ENCODE peak calls at places on chromosomes 7 and 10, in six cellular contexts. E, P, F, J, M and L are unnamed samples.

GRCh38 chr7:150903627-150904026 is 51.3 kb downstream of the AOC1 start:
- DNase-seq in E (no peak), P (peak; percentile 71), F (no peak), J (no peak), M (no peak), L (no peak)

GRCh38 chr10:1625731-1626130 is 111.6 kb downstream of the ADARB2 start:
- DNase-seq in E (no peak), P (no peak), F (no peak), J (no peak), M (no peak), L (no peak)

GRCh38 chr7:18770852-18771251 is 275.3 kb downstream of the HDAC9 start:
- DNase-seq in E (no peak), P (no peak), F (no peak), J (no peak), M (no peak), L (no peak)

GRCh38 chr10:42488416-42488815 is 150.0 kb downstream of the ZNF33B start:
- DNase-seq in E (no peak), P (no peak), F (no peak), J (no peak), M (no peak), L (no peak)

GRCh38 chr10:120386896-120387295 is 70.1 kb upstream of the PLPP4 start:
- DNase-seq in E (no peak), P (no peak), F (no peak), J (no peak), M (no peak), L (no peak)

GRCh38 chr10:15457382-15457781 is 86.3 kb upstream of the FAM171A1 start:
- DNase-seq in E (no peak), P (no peak), F (no peak), J (no peak), M (no peak), L (no peak)

GRCh38 chr10:97139651-97140283 is 46.0 kb downstream of the SLIT1 start:
- DNase-seq in E (no peak), P (no peak), F (no peak), J (no peak), M (no peak), L (no peak)

GRCh38 chr7:131540491-131541162 is 15.8 kb downstream of the PODXL start:
- DNase-seq in E (no peak), P (no peak), F (no peak), J (no peak), M (no peak), L (no peak)

GRCh38 chr10:111705026-111705425 is 478.5 kb downstream of the GPAM start:
- DNase-seq in E (no peak), P (no peak), F (no peak), J (no peak), M (no peak), L (no peak)

GRCh38 chr7:5564894-5565293 is 141.3 kb upstream of the TNRC18 start:
- DNase-seq in E (no peak), P (no peak), F (no peak), J (no peak), M (no peak), L (no peak)

GRCh38 chr10:33889371-33889770 is 554.9 kb upstream of the NRP1 start:
- DNase-seq in E (no peak), P (no peak), F (no peak), J (no peak), M (no peak), L (no peak)

GRCh38 chr10:60138842-60139241 is 232.5 kb upstream of the CCDC6 start:
- DNase-seq in E (no peak), P (no peak), F (no peak), J (no peak), M (no peak), L (no peak)

GRCh38 chr7:45124351-45124750 is 12.9 kb upstream of the TBRG4 start:
- DNase-seq in E (no peak), P (no peak), F (no peak), J (no peak), M (no peak), L (no peak)

GRCh38 chr7:98976396-98977185 is 98.3 kb downstream of the TRRAP start:
- DNase-seq in E (no peak), P (no peak), F (no peak), J (no peak), M (no peak), L (no peak)

GRCh38 chr7:91564101-91564500 is 299.9 kb downstream of the FZD1 start:
- DNase-seq in E (no peak), P (no peak), F (no peak), J (no peak), M (no peak), L (no peak)

GRCh38 chr7:139422126-139422525 is 61.3 kb downstream of the KLRG2 start:
- DNase-seq in E (no peak), P (no peak), F (no peak), J (no peak), M (no peak), L (no peak)

GRCh38 chr7:150940446-150941102 is 37.5 kb downstream of the KCNH2 start:
- DNase-seq in E (no peak), P (no peak), F (no peak), J (no peak), M (no peak), L (no peak)

GRCh38 chr10:24331457-24331856 is 122.5 kb downstream of the KIAA1217 start:
- DNase-seq in E (no peak), P (no peak), F (no peak), J (no peak), M (no peak), L (no peak)

GRCh38 chr7:936131-937054 is 18.1 kb downstream of the ADAP1 start:
- DNase-seq in E (no peak), P (no peak), F (no peak), J (no peak), M (no peak), L (no peak)

GRCh38 chr7:128271471-128272454 is 30.7 kb downstream of the LEP start:
- DNase-seq in E (no peak), P (peak; percentile 16), F (no peak), J (no peak), M (no peak), L (no peak)